ENCODE peak calls at places on chromosomes 2 and 18, in six cellular contexts. X is astrocyte, C is HL-60, A is AG04450, O is astrocyte of the cerebellum, H is GM20000. J is an unnamed sample.

GRCh38 chr2:27308359-27308875 is at the start of gene UCN:
- DNase-seq in X (peak), C (no peak), A (no peak), O (no peak), H (no peak), J (no peak)

GRCh38 chr18:35507192-35507591 is 9.4 kb upstream of the INO80C start:
- DNase-seq in X (no peak), C (no peak), A (no peak), O (no peak), H (no peak), J (no peak)

GRCh38 chr18:69936191-69936558 is 11.5 kb downstream of the CD226 start:
- DNase-seq in X (no peak), C (no peak), A (no peak), O (peak), H (no peak), J (no peak)

GRCh38 chr2:162582357-162582798 is 238.4 kb downstream of the GCA start:
- DNase-seq in X (peak), C (no peak), A (no peak), O (no peak), H (no peak), J (no peak)

GRCh38 chr2:216416571-216417307 is 4.5 kb downstream of the SMARCAL1 start:
- DNase-seq in X (no peak), C (no peak), A (no peak), O (no peak), H (no peak), J (no peak)

GRCh38 chr2:66929632-66930385 is 467.3 kb upstream of the ETAA1 start:
- DNase-seq in X (peak), C (no peak), A (peak), O (peak), H (no peak), J (no peak)

GRCh38 chr2:43623052-43623451 is 14.0 kb upstream of the PLEKHH2 start:
- DNase-seq in X (no peak), C (no peak), A (no peak), O (no peak), H (no peak), J (no peak)

GRCh38 chr2:218745559-218746469 is 35.2 kb downstream of the TTLL4 start:
- DNase-seq in X (peak), C (no peak), A (no peak), O (peak), H (no peak), J (no peak)

GRCh38 chr18:6055711-6056110 is 160.4 kb upstream of the TMEM200C start:
- DNase-seq in X (peak), C (no peak), A (peak), O (peak), H (no peak), J (no peak)

GRCh38 chr18:7809455-7809854 is 242.3 kb downstream of the PTPRM start:
- DNase-seq in X (no peak), C (no peak), A (no peak), O (no peak), H (no peak), J (no peak)

GRCh38 chr2:96642564-96643350 is at the start of gene FER1L5:
- DNase-seq in X (peak), C (no peak), A (no peak), O (peak), H (no peak), J (no peak)

GRCh38 chr18:68418881-68419280 is 296.0 kb downstream of the TMX3 start:
- DNase-seq in X (peak), C (no peak), A (peak), O (no peak), H (no peak), J (no peak)

GRCh38 chr2:128630974-128631697 is 312.5 kb upstream of the HS6ST1 start:
- DNase-seq in X (no peak), C (no peak), A (no peak), O (no peak), H (no peak), J (no peak)

GRCh38 chr2:119248311-119248710 is 24.7 kb downstream of the STEAP3 start:
- DNase-seq in X (peak), C (no peak), A (peak), O (no peak), H (no peak), J (no peak)

GRCh38 chr2:210540471-210541257 is 15.7 kb upstream of the CPS1 start:
- DNase-seq in X (no peak), C (no peak), A (no peak), O (no peak), H (no peak), J (no peak)

GRCh38 chr2:233418761-233419625 is 64.7 kb downstream of the DGKD start:
- DNase-seq in X (peak), C (no peak), A (no peak), O (no peak), H (peak), J (no peak)

GRCh38 chr2:236702693-236703092 is 133.1 kb downstream of the ACKR3 start:
- DNase-seq in X (no peak), C (no peak), A (no peak), O (no peak), H (no peak), J (no peak)

GRCh38 chr2:112942654-112943002 is 31.7 kb downstream of the IL37 start:
- DNase-seq in X (no peak), C (no peak), A (no peak), O (no peak), H (no peak), J (no peak)

GRCh38 chr2:11482473-11483031 is 16.6 kb upstream of the E2F6 start:
- DNase-seq in X (no peak), C (no peak), A (no peak), O (no peak), H (no peak), J (peak)

GRCh38 chr2:134712334-134712733 is 6.5 kb downstream of the TMEM163 start:
- DNase-seq in X (no peak), C (no peak), A (no peak), O (no peak), H (no peak), J (no peak)

GRCh38 chr2:217412721-217413120 is 552.9 kb upstream of the TNP1 start:
- DNase-seq in X (peak), C (no peak), A (no peak), O (no peak), H (no peak), J (no peak)

GRCh38 chr2:157164370-157164769 is 93.1 kb upstream of the GALNT5 start:
- DNase-seq in X (no peak), C (no peak), A (no peak), O (no peak), H (no peak), J (no peak)

GRCh38 chr2:127176371-127177311 is 43.5 kb downstream of the CYP27C1 start:
- DNase-seq in X (no peak), C (no peak), A (no peak), O (no peak), H (no peak), J (no peak)

GRCh38 chr2:135052997-135053474 is 944 bp downstream of the RAB3GAP1 start:
- DNase-seq in X (peak), C (no peak), A (no peak), O (no peak), H (no peak), J (peak)

GRCh38 chr2:127052068-127052770 is 54.7 kb downstream of the BIN1 start:
- DNase-seq in X (no peak), C (no peak), A (no peak), O (no peak), H (no peak), J (no peak)

GRCh38 chr18:8686556-8686955 is 18.8 kb upstream of the MTCL1 start:
- DNase-seq in X (no peak), C (no peak), A (no peak), O (no peak), H (no peak), J (no peak)

GRCh38 chr2:136117909-136118818 is at the start of gene CXCR4:
- DNase-seq in X (peak), C (peak), A (no peak), O (no peak), H (peak), J (peak)
- TF ChIP-seq CTCF in X (no peak), C (no peak), A (no peak), O (peak), H (no peak), J (no peak)

GRCh38 chr2:172615862-172616261 is 60.0 kb downstream of the PDK1 start:
- DNase-seq in X (no peak), C (no peak), A (no peak), O (no peak), H (no peak), J (no peak)

GRCh38 chr2:172617115-172617514 is 61.2 kb downstream of the PDK1 start:
- DNase-seq in X (no peak), C (no peak), A (no peak), O (no peak), H (no peak), J (no peak)

GRCh38 chr2:172613035-172613434 is 57.1 kb downstream of the PDK1 start:
- DNase-seq in X (peak), C (no peak), A (no peak), O (no peak), H (no peak), J (peak)

GRCh38 chr2:172614932-172615331 is 59.0 kb downstream of the PDK1 start:
- DNase-seq in X (no peak), C (no peak), A (no peak), O (peak), H (no peak), J (no peak)

GRCh38 chr2:172613610-172614231 is 57.8 kb downstream of the PDK1 start:
- DNase-seq in X (no peak), C (no peak), A (no peak), O (no peak), H (no peak), J (no peak)
- TF ChIP-seq CTCF in X (no peak), C (no peak), A (peak), O (no peak), H (no peak), J (no peak)

GRCh38 chr18:77422974-77423373 is 173.3 kb downstream of the GALR1 start:
- DNase-seq in X (no peak), C (no peak), A (no peak), O (no peak), H (no peak), J (no peak)
- TF ChIP-seq CTCF in X (no peak), C (no peak), A (no peak), O (no peak), H (no peak), J (no peak)

GRCh38 chr2:207458582-207458981 is 71.2 kb upstream of the CREB1 start:
- DNase-seq in X (no peak), C (no peak), A (no peak), O (no peak), H (no peak), J (no peak)
- TF ChIP-seq CTCF in X (no peak), C (no peak), A (no peak), O (no peak), H (no peak), J (peak)

GRCh38 chr2:108607706-108608301 is 73.5 kb downstream of the LIMS1 start:
- DNase-seq in X (no peak), C (peak), A (no peak), O (no peak), H (no peak), J (no peak)
- TF ChIP-seq CTCF in X (peak), C (peak), A (peak), O (peak), H (peak), J (peak)

DNA sequence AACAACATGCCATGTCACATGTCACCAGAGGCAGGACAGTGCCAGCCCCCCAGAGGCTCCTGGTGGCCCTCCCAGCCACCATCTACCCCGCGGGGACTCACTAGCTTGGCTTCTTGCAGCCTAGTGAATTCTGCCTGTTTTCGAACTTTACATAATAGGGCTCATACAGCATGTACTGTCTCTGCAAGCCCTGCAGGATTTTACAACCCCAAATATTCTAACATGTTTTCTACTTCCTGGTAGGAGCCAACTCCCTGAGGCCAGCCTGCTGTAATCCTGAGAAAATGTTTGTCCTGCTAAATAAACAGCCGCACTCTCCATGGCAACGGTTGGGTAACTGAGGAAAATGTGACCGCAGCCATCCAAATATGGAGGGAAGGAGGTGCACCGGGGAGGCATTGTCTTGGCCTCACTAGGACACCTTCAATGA is 2.7 kb downstream of the PER2 start:
- DNase-seq in X (peak), C (peak), A (peak), O (peak), H (no peak), J (no peak)
- TF ChIP-seq CTCF in X (no peak), C (no peak), A (no peak), O (no peak), H (no peak), J (no peak)

DNA sequence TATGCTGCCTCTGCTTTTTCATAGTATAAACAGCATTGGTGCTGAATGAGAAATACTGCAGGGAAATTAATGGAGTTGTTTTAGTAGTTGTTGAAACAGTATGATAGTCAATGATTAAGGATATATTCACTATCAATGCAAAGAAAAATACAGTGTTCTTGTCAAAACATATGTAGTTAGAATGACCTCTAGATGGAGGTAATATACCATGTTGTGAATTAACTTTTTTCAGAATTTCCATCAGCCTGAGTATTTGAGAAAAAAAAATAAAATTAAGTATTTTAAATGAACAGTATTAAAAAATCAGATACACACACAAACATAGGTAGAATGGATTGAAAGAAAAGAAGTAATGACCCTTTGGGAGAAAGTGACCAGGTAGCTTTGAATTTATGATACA is 59.5 kb downstream of the RMDN2 start:
- DNase-seq in X (peak), C (no peak), A (no peak), O (no peak), H (no peak), J (no peak)
- TF ChIP-seq CTCF in X (no peak), C (no peak), A (peak), O (no peak), H (no peak), J (peak)

GRCh38 chr2:47039502-47039870 is 115.6 kb downstream of the STPG4 start:
- DNase-seq in X (no peak), C (no peak), A (no peak), O (no peak), H (no peak), J (no peak)
- TF ChIP-seq CTCF in X (no peak), C (no peak), A (no peak), O (no peak), H (no peak), J (no peak)

J was measured in GM13977.